ENCODE peak calls at places on chromosomes 12 and 14, in nine cellular contexts. Y, O, P, M, Z, G, K, D and C are unnamed samples.

GRCh38 chr14:58488550-58488949 is 61.0 kb downstream of the KIAA0586 start:
- DNase-seq in Y (peak; percentile 46), O (no peak), P (no peak), M (peak; percentile 76), Z (peak; percentile 57), G (no peak), K (no peak), D (no peak), C (no peak)

GRCh38 chr14:105884808-105885281 is 358.5 kb downstream of the TMEM121 start:
- DNase-seq in Y (no peak), O (no peak), P (no peak), M (no peak), Z (no peak), G (no peak), K (no peak), D (no peak), C (peak; percentile 7)

GRCh38 chr12:108477881-108478259 is 37.2 kb upstream of the FICD start:
- DNase-seq in Y (no peak), O (no peak), P (no peak), M (no peak), Z (no peak), G (no peak), K (no peak), D (no peak), C (no peak)

GRCh38 chr14:52307870-52308269 is 6.2 kb upstream of the PTGER2 start:
- DNase-seq in Y (no peak), O (no peak), P (no peak), M (no peak), Z (peak; percentile 55), G (no peak), K (no peak), D (no peak), C (no peak)

GRCh38 chr12:102757154-102757873 is 159.7 kb downstream of the PAH start:
- DNase-seq in Y (no peak), O (no peak), P (no peak), M (no peak), Z (peak; percentile 4), G (no peak), K (no peak), D (no peak), C (no peak)

GRCh38 chr14:70782361-70782760 is 27.0 kb downstream of the MAP3K9 start:
- DNase-seq in Y (no peak), O (no peak), P (no peak), M (peak; percentile 95), Z (peak; percentile 96), G (peak; percentile 98), K (no peak), D (no peak), C (no peak)

GRCh38 chr14:88195676-88196075 is 127.4 kb downstream of the KCNK10 start:
- DNase-seq in Y (no peak), O (no peak), P (no peak), M (no peak), Z (peak; percentile 6), G (no peak), K (no peak), D (peak; percentile 65), C (peak; percentile 63)

GRCh38 chr12:115210533-115211252 is 526.7 kb upstream of the TBX3 start:
- DNase-seq in Y (no peak), O (no peak), P (no peak), M (no peak), Z (no peak), G (no peak), K (no peak), D (no peak), C (peak; percentile 37)

GRCh38 chr14:31879661-31880348 is 197.3 kb upstream of the ARHGAP5 start:
- DNase-seq in Y (peak; percentile 37), O (no peak), P (no peak), M (no peak), Z (no peak), G (no peak), K (no peak), D (no peak), C (no peak)

GRCh38 chr14:55092326-55092725 is 36.7 kb upstream of the LGALS3 start:
- DNase-seq in Y (no peak), O (no peak), P (no peak), M (no peak), Z (no peak), G (no peak), K (no peak), D (peak; percentile 61), C (no peak)

GRCh38 chr14:22052795-22053194 is 379.2 kb upstream of the OR4E1 start:
- DNase-seq in Y (no peak), O (no peak), P (no peak), M (peak; percentile 7), Z (no peak), G (no peak), K (no peak), D (no peak), C (no peak)

GRCh38 chr12:18864900-18865561 is 127.1 kb downstream of the CAPZA3 start:
- DNase-seq in Y (no peak), O (no peak), P (no peak), M (peak; percentile 44), Z (peak; percentile 71), G (peak; percentile 9), K (no peak), D (peak; percentile 0), C (no peak)

GRCh38 chr14:36582011-36582873 is at the start of gene NKX2-8:
- DNase-seq in Y (no peak), O (peak; percentile 21), P (no peak), M (no peak), Z (no peak), G (no peak), K (no peak), D (peak; percentile 30), C (peak; percentile 85)

GRCh38 chr12:96471368-96472040 is 17.9 kb upstream of the CFAP54 start:
- DNase-seq in Y (peak; percentile 14), O (no peak), P (no peak), M (peak; percentile 72), Z (peak; percentile 88), G (no peak), K (no peak), D (no peak), C (no peak)

GRCh38 chr14:68137704-68138619 is 318.4 kb downstream of the RAD51B start:
- DNase-seq in Y (peak; percentile 12), O (peak; percentile 84), P (peak; percentile 34), M (peak; percentile 98), Z (peak; percentile 99), G (peak; percentile 97), K (no peak), D (peak; percentile 5), C (peak; percentile 93)
- H3K9ac ChIP-seq in Y (no peak overlapping the region), O (peak overlapping the region; percentile 53), P (no peak overlapping the region), M (peak overlapping the region; percentile 68), Z (no peak overlapping the region), G (peak overlapping the region; percentile 70), K (no peak overlapping the region), D (peak overlapping the region; percentile 89), C (peak overlapping the region; percentile 42)

GRCh38 chr12:122981587-122982493 is 1.4 kb downstream of the ARL6IP4 start:
- DNase-seq in Y (no peak), O (no peak), P (no peak), M (no peak), Z (peak; percentile 4), G (no peak), K (no peak), D (no peak), C (peak; percentile 59)
- H3K4me1 ChIP-seq in Y (peaks cover 35% of the 10 kb centered on the region), O (peaks cover 14% of the 10 kb centered on the region), P (peaks cover 22% of the 10 kb centered on the region), M (peaks cover 19% of the 10 kb centered on the region), Z (peaks cover 27% of the 10 kb centered on the region), G (peaks cover 20% of the 10 kb centered on the region), K (peaks cover 19% of the 10 kb centered on the region), D (peaks cover 33% of the 10 kb centered on the region), C (peaks cover 11% of the 10 kb centered on the region)

DNA sequence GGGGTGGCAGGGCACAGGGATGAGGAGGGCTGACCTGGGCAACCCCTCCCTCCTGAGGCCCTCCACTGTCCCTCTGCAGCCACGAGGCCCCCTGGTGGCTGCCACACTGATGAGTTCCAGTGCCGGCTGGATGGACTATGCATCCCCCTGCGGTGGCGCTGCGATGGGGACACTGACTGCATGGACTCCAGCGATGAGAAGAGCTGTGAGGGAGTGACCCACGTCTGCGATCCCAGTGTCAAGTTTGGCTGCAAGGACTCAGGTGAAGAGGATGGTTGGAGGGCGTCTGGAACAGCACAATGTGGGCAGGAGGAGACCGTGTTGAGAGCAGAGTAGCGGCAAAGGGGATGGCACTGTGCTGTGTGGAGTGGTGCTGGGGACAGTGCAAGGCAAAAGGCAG is 25.7 kb upstream of the LRP1-AS start:
- DNase-seq in Y (peak; percentile 18), O (no peak), P (no peak), M (peak; percentile 29), Z (no peak), G (no peak), K (no peak), D (peak; percentile 84), C (peak; percentile 89)
- TF ChIP-seq CTCF in Y (peak; percentile 45), O (peak; percentile 83), P (peak; percentile 37), M (peak; percentile 90), Z (peak; percentile 52), G (peak; percentile 43), K (peak; percentile 64), D (peak; percentile 69), C (peak; percentile 88)

DNA sequence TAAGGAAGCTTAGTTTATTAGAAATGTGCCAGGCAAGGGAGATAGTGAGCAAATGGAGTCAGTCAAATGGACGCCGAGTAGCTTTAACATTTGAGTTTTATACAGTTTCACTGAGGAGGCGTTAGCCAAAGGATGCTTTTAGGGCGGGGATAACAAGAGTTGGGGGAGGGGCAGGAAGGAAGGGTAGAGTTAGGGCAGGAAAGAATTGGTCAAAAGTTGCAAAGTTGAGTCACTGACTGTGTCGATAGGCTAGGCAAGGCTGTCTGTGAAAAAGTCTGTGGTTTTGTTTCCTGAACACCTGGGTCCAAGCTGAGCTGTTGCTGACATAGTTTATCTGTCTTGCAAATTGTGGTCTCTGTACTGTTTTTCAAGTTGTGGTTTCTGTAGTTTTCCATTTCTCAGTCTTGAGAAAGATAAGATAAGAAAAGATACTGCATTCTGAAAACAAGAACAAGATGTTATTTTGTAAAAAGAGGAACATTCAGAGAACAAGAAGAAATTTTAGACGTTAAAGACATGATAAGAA is 62.6 kb upstream of the RESF1 start:
- DNase-seq in Y (peak; percentile 91), O (no peak), P (peak; percentile 63), M (no peak), Z (peak; percentile 96), G (no peak), K (peak; percentile 99), D (no peak), C (no peak)
- H3K9ac ChIP-seq in Y (peak overlapping the region; percentile 55), O (no peak overlapping the region), P (no peak overlapping the region), M (no peak overlapping the region), Z (no peak overlapping the region), G (no peak overlapping the region), K (peak overlapping the region; percentile 57), D (no peak overlapping the region), C (no peak overlapping the region)

GRCh38 chr12:94167071-94167806 is 18.9 kb downstream of the PLXNC1 start:
- DNase-seq in Y (no peak), O (no peak), P (no peak), M (no peak), Z (no peak), G (no peak), K (no peak), D (no peak), C (no peak)
- H3K4me1 ChIP-seq in Y (no peaks in the 10 kb centered on the region), O (no peaks in the 10 kb centered on the region), P (no peaks in the 10 kb centered on the region), M (peaks cover 6% of the 10 kb centered on the region), Z (no peaks in the 10 kb centered on the region), G (no peaks in the 10 kb centered on the region), K (peaks cover 8% of the 10 kb centered on the region), D (peaks cover 10% of the 10 kb centered on the region), C (peaks cover 6% of the 10 kb centered on the region)